ENCODE peak calls at places on chromosome 19, in ten cellular contexts. C, U, Y, W, S, V, J, O, N and H are unnamed samples.

GRCh38 chr19:44752816-44753618 is 4.5 kb downstream of the BCL3 start:
- DNase-seq in C (peak; percentile 82), U (peak; percentile 96), Y (peak; percentile 80), W (peak; percentile 97), S (peak; percentile 53), V (peak; percentile 91), J (no peak), O (peak; percentile 94), N (peak; percentile 75), H (peak; percentile 87)

GRCh38 chr19:44308011-44308410 is 3.2 kb upstream of the ZNF235 start:
- DNase-seq in C (peak; percentile 46), U (no peak), Y (no peak), W (no peak), S (no peak), V (no peak), J (no peak), O (no peak), N (no peak), H (no peak)

GRCh38 chr19:55158848-55159793 is 1.6 kb upstream of the TNNI3 start:
- DNase-seq in C (peak; percentile 45), U (no peak), Y (no peak), W (no peak), S (peak; percentile 97), V (no peak), J (no peak), O (no peak), N (no peak), H (no peak)

GRCh38 chr19:12703056-12703455 is 6.6 kb upstream of the FBXW9 start:
- DNase-seq in C (peak; percentile 71), U (peak; percentile 49), Y (no peak), W (no peak), S (peak; percentile 66), V (no peak), J (peak; percentile 93), O (no peak), N (no peak), H (no peak)

GRCh38 chr19:10419646-10420443 is 493 bp upstream of the PDE4A start:
- DNase-seq in C (peak; percentile 27), U (peak; percentile 71), Y (no peak), W (peak; percentile 60), S (peak; percentile 67), V (no peak), J (no peak), O (peak; percentile 43), N (no peak), H (no peak)

GRCh38 chr19:46678110-46678732 is 17.2 kb upstream of the DACT3 start:
- DNase-seq in C (peak; percentile 48), U (peak; percentile 74), Y (no peak), W (peak; percentile 56), S (peak; percentile 63), V (no peak), J (no peak), O (peak; percentile 56), N (peak; percentile 39), H (peak; percentile 42)

GRCh38 chr19:53365899-53366493 is 491 bp downstream of the ZNF525 start:
- DNase-seq in C (peak; percentile 7), U (peak; percentile 53), Y (no peak), W (no peak), S (peak; percentile 60), V (no peak), J (no peak), O (no peak), N (peak; percentile 1), H (no peak)

GRCh38 chr19:51142119-51142518 is at the start of gene SIGLEC7:
- DNase-seq in C (no peak), U (no peak), Y (no peak), W (no peak), S (no peak), V (no peak), J (no peak), O (no peak), N (no peak), H (no peak)

GRCh38 chr19:4295972-4296771 is 6.0 kb downstream of the TMIGD2 start:
- DNase-seq in C (no peak), U (no peak), Y (no peak), W (no peak), S (no peak), V (no peak), J (no peak), O (no peak), N (no peak), H (no peak)

GRCh38 chr19:45008554-45008953 is 7.3 kb downstream of the RELB start:
- DNase-seq in C (no peak), U (no peak), Y (no peak), W (no peak), S (no peak), V (no peak), J (no peak), O (no peak), N (no peak), H (no peak)

GRCh38 chr19:6480843-6481415 is 658 bp downstream of the DENND1C start:
- DNase-seq in C (no peak), U (peak; percentile 41), Y (no peak), W (no peak), S (no peak), V (no peak), J (no peak), O (no peak), N (no peak), H (no peak)

GRCh38 chr19:16804176-16804575 is 25.0 kb upstream of the SIN3B start:
- DNase-seq in C (no peak), U (no peak), Y (no peak), W (no peak), S (no peak), V (no peak), J (no peak), O (no peak), N (no peak), H (no peak)

GRCh38 chr19:41225238-41226052 is 6.4 kb downstream of the AXL start:
- DNase-seq in C (peak; percentile 94), U (peak; percentile 60), Y (peak; percentile 91), W (no peak), S (peak; percentile 33), V (peak; percentile 34), J (no peak), O (no peak), N (no peak), H (no peak)

GRCh38 chr19:8609210-8610040 is 1.1 kb downstream of the ADAMTS10 start:
- DNase-seq in C (peak; percentile 71), U (peak; percentile 51), Y (peak; percentile 51), W (no peak), S (peak; percentile 40), V (peak; percentile 30), J (no peak), O (no peak), N (no peak), H (no peak)

GRCh38 chr19:1245884-1246816 is 2.2 kb upstream of the MIDN start:
- DNase-seq in C (no peak), U (no peak), Y (no peak), W (no peak), S (no peak), V (peak; percentile 63), J (no peak), O (no peak), N (no peak), H (no peak)

GRCh38 chr19:35167251-35168119 is 12.9 kb downstream of the FXYD5 start:
- DNase-seq in C (no peak), U (no peak), Y (no peak), W (no peak), S (no peak), V (no peak), J (no peak), O (no peak), N (no peak), H (no peak)

GRCh38 chr19:48635966-48636858 is 967 bp downstream of the DBP start:
- DNase-seq in C (no peak), U (peak; percentile 45), Y (no peak), W (no peak), S (no peak), V (peak; percentile 63), J (no peak), O (no peak), N (no peak), H (no peak)

GRCh38 chr19:38729653-38730469 is 14.4 kb downstream of the CAPN12 start:
- DNase-seq in C (peak; percentile 52), U (peak; percentile 90), Y (no peak), W (peak; percentile 64), S (peak; percentile 86), V (peak; percentile 73), J (no peak), O (peak; percentile 80), N (peak; percentile 66), H (peak; percentile 79)

GRCh38 chr19:37977992-37978391 is 71.0 kb downstream of the SIPA1L3 start:
- DNase-seq in C (peak; percentile 33), U (no peak), Y (no peak), W (no peak), S (no peak), V (no peak), J (no peak), O (peak; percentile 16), N (no peak), H (no peak)